ENCODE peak calls at places on chromosomes 2 and 18, in nine cellular contexts. One of them, this sample, is unnamed.

GRCh38 chr2:207833265-207833751 is 63.6 kb upstream of the FZD5 start:
- DNase-seq in nucleus accumbens: no peak
- DNase-seq in stimulated activated CD4-positive, alpha-beta T cell treated with anti-CD3 and anti-CD28 coated beads, Interleukin-4, amount 100 ng/mL, for 24 hours: no peak
- DNase-seq in cardiac fibroblast: peak
- DNase-seq in stimulated activated CD8-positive, alpha-beta memory T cell treated with anti-CD3 and anti-CD28 coated beads, Interleukin-7, amount 100 ng/mL, for 24 hours: no peak
- DNase-seq in AG04450: no peak
- DNase-seq in T-helper 9 cell: no peak
- DNase-seq in hypothalamus: no peak
- DNase-seq in kidney: no peak
- DNase-seq in this sample: no peak

GRCh38 chr2:33528551-33528950 is 52.1 kb downstream of the RASGRP3 start:
- DNase-seq in stimulated activated CD4-positive, alpha-beta T cell treated with anti-CD3 and anti-CD28 coated beads, Interleukin-4, amount 100 ng/mL, for 24 hours: no peak
- DNase-seq in T-helper 9 cell: no peak
- DNase-seq in kidney: no peak
- DNase-seq in stimulated activated CD8-positive, alpha-beta memory T cell treated with anti-CD3 and anti-CD28 coated beads, Interleukin-7, amount 100 ng/mL, for 24 hours: no peak
- DNase-seq in hypothalamus: no peak
- DNase-seq in AG04450: no peak
- DNase-seq in nucleus accumbens: no peak
- DNase-seq in cardiac fibroblast: no peak
- DNase-seq in this sample: no peak

GRCh38 chr2:187553908-187554703 is at the start of gene TFPI:
- DNase-seq in kidney: no peak
- DNase-seq in stimulated activated CD4-positive, alpha-beta T cell treated with anti-CD3 and anti-CD28 coated beads, Interleukin-4, amount 100 ng/mL, for 24 hours: no peak
- DNase-seq in stimulated activated CD8-positive, alpha-beta memory T cell treated with anti-CD3 and anti-CD28 coated beads, Interleukin-7, amount 100 ng/mL, for 24 hours: no peak
- DNase-seq in AG04450: no peak
- DNase-seq in hypothalamus: no peak
- DNase-seq in T-helper 9 cell: no peak
- DNase-seq in nucleus accumbens: no peak
- DNase-seq in cardiac fibroblast: peak
- DNase-seq in this sample: no peak

GRCh38 chr2:97868986-97869721 is 126.6 kb downstream of the TMEM131 start:
- DNase-seq in stimulated activated CD4-positive, alpha-beta T cell treated with anti-CD3 and anti-CD28 coated beads, Interleukin-4, amount 100 ng/mL, for 24 hours: no peak
- DNase-seq in kidney: no peak
- DNase-seq in stimulated activated CD8-positive, alpha-beta memory T cell treated with anti-CD3 and anti-CD28 coated beads, Interleukin-7, amount 100 ng/mL, for 24 hours: no peak
- DNase-seq in AG04450: peak
- DNase-seq in T-helper 9 cell: no peak
- DNase-seq in nucleus accumbens: no peak
- DNase-seq in hypothalamus: no peak
- DNase-seq in cardiac fibroblast: peak
- DNase-seq in this sample: no peak

GRCh38 chr2:197010200-197011020 is 83.9 kb upstream of the PGAP1 start:
- DNase-seq in nucleus accumbens: no peak
- DNase-seq in hypothalamus: no peak
- DNase-seq in stimulated activated CD8-positive, alpha-beta memory T cell treated with anti-CD3 and anti-CD28 coated beads, Interleukin-7, amount 100 ng/mL, for 24 hours: no peak
- DNase-seq in stimulated activated CD4-positive, alpha-beta T cell treated with anti-CD3 and anti-CD28 coated beads, Interleukin-4, amount 100 ng/mL, for 24 hours: no peak
- DNase-seq in T-helper 9 cell: no peak
- DNase-seq in kidney: no peak
- DNase-seq in AG04450: no peak
- DNase-seq in cardiac fibroblast: no peak
- DNase-seq in this sample: no peak

GRCh38 chr18:46628206-46628605 is 28.8 kb downstream of the LOXHD1 start:
- DNase-seq in AG04450: no peak
- DNase-seq in T-helper 9 cell: no peak
- DNase-seq in kidney: no peak
- DNase-seq in hypothalamus: no peak
- DNase-seq in nucleus accumbens: peak
- DNase-seq in stimulated activated CD4-positive, alpha-beta T cell treated with anti-CD3 and anti-CD28 coated beads, Interleukin-4, amount 100 ng/mL, for 24 hours: no peak
- DNase-seq in cardiac fibroblast: no peak
- DNase-seq in stimulated activated CD8-positive, alpha-beta memory T cell treated with anti-CD3 and anti-CD28 coated beads, Interleukin-7, amount 100 ng/mL, for 24 hours: no peak
- DNase-seq in this sample: peak

GRCh38 chr2:12577567-12577966 is 139.2 kb upstream of the TRIB2 start:
- DNase-seq in stimulated activated CD4-positive, alpha-beta T cell treated with anti-CD3 and anti-CD28 coated beads, Interleukin-4, amount 100 ng/mL, for 24 hours: no peak
- DNase-seq in AG04450: no peak
- DNase-seq in stimulated activated CD8-positive, alpha-beta memory T cell treated with anti-CD3 and anti-CD28 coated beads, Interleukin-7, amount 100 ng/mL, for 24 hours: no peak
- DNase-seq in nucleus accumbens: no peak
- DNase-seq in hypothalamus: no peak
- DNase-seq in cardiac fibroblast: no peak
- DNase-seq in T-helper 9 cell: no peak
- DNase-seq in kidney: no peak
- DNase-seq in this sample: no peak

GRCh38 chr2:20351555-20352229 is 1.0 kb upstream of the PUM2 start:
- DNase-seq in stimulated activated CD4-positive, alpha-beta T cell treated with anti-CD3 and anti-CD28 coated beads, Interleukin-4, amount 100 ng/mL, for 24 hours: no peak
- DNase-seq in kidney: no peak
- DNase-seq in AG04450: no peak
- DNase-seq in nucleus accumbens: no peak
- DNase-seq in cardiac fibroblast: no peak
- DNase-seq in T-helper 9 cell: no peak
- DNase-seq in stimulated activated CD8-positive, alpha-beta memory T cell treated with anti-CD3 and anti-CD28 coated beads, Interleukin-7, amount 100 ng/mL, for 24 hours: no peak
- DNase-seq in hypothalamus: no peak
- DNase-seq in this sample: no peak

GRCh38 chr2:86598966-86599365 is 24.7 kb downstream of the RNF103 start:
- DNase-seq in cardiac fibroblast: no peak
- DNase-seq in kidney: no peak
- DNase-seq in T-helper 9 cell: no peak
- DNase-seq in AG04450: no peak
- DNase-seq in stimulated activated CD4-positive, alpha-beta T cell treated with anti-CD3 and anti-CD28 coated beads, Interleukin-4, amount 100 ng/mL, for 24 hours: no peak
- DNase-seq in stimulated activated CD8-positive, alpha-beta memory T cell treated with anti-CD3 and anti-CD28 coated beads, Interleukin-7, amount 100 ng/mL, for 24 hours: no peak
- DNase-seq in hypothalamus: no peak
- DNase-seq in nucleus accumbens: no peak
- DNase-seq in this sample: no peak

GRCh38 chr18:26697186-26697585 is 148.8 kb upstream of the KCTD1 start:
- DNase-seq in nucleus accumbens: no peak
- DNase-seq in AG04450: no peak
- DNase-seq in hypothalamus: no peak
- DNase-seq in kidney: no peak
- DNase-seq in cardiac fibroblast: no peak
- DNase-seq in stimulated activated CD8-positive, alpha-beta memory T cell treated with anti-CD3 and anti-CD28 coated beads, Interleukin-7, amount 100 ng/mL, for 24 hours: no peak
- DNase-seq in stimulated activated CD4-positive, alpha-beta T cell treated with anti-CD3 and anti-CD28 coated beads, Interleukin-4, amount 100 ng/mL, for 24 hours: no peak
- DNase-seq in T-helper 9 cell: no peak
- DNase-seq in this sample: no peak

GRCh38 chr2:71785550-71785951 is 332.2 kb downstream of the DYSF start:
- DNase-seq in cardiac fibroblast: no peak
- DNase-seq in stimulated activated CD4-positive, alpha-beta T cell treated with anti-CD3 and anti-CD28 coated beads, Interleukin-4, amount 100 ng/mL, for 24 hours: no peak
- DNase-seq in nucleus accumbens: no peak
- DNase-seq in T-helper 9 cell: no peak
- DNase-seq in hypothalamus: no peak
- DNase-seq in stimulated activated CD8-positive, alpha-beta memory T cell treated with anti-CD3 and anti-CD28 coated beads, Interleukin-7, amount 100 ng/mL, for 24 hours: no peak
- DNase-seq in kidney: no peak
- DNase-seq in AG04450: no peak
- DNase-seq in this sample: no peak

GRCh38 chr2:161223139-161223732 is 63.0 kb downstream of the TANK start:
- DNase-seq in T-helper 9 cell: no peak
- DNase-seq in cardiac fibroblast: peak
- DNase-seq in kidney: no peak
- DNase-seq in hypothalamus: no peak
- DNase-seq in nucleus accumbens: no peak
- DNase-seq in stimulated activated CD4-positive, alpha-beta T cell treated with anti-CD3 and anti-CD28 coated beads, Interleukin-4, amount 100 ng/mL, for 24 hours: peak
- DNase-seq in stimulated activated CD8-positive, alpha-beta memory T cell treated with anti-CD3 and anti-CD28 coated beads, Interleukin-7, amount 100 ng/mL, for 24 hours: no peak
- DNase-seq in AG04450: no peak
- DNase-seq in this sample: peak

This sample was measured in putamen.